ENCODE peak calls at places on chromosome 9, in four cellular contexts. One of them, this sample, is unnamed.

GRCh38 chr9:92974161-92974661 is 26.9 kb downstream of the FGD3 start:
- DNase-seq in NT2/D1: no peak
- DNase-seq in HepG2: peak; percentile 32
- DNase-seq in H1: peak; percentile 33
- DNase-seq in this sample: no peak

GRCh38 chr9:29511680-29512079 is 1938.4 kb upstream of the C9orf72 start:
- DNase-seq in NT2/D1: peak; percentile 44
- DNase-seq in H1: no peak
- DNase-seq in HepG2: no peak
- DNase-seq in this sample: no peak

GRCh38 chr9:126423022-126423708 is 96.5 kb downstream of the MVB12B start:
- DNase-seq in HepG2: no peak
- DNase-seq in NT2/D1: no peak
- DNase-seq in H1: no peak
- DNase-seq in this sample: no peak

GRCh38 chr9:135295556-135296300 is 183.9 kb upstream of the PPP1R26 start:
- DNase-seq in HepG2: no peak
- DNase-seq in H1: no peak
- DNase-seq in NT2/D1: peak; percentile 44
- DNase-seq in this sample: no peak

GRCh38 chr9:137228515-137228967 is 1.2 kb downstream of the RNF224 start:
- DNase-seq in H1: no peak
- DNase-seq in NT2/D1: no peak
- DNase-seq in HepG2: no peak
- DNase-seq in this sample: no peak

GRCh38 chr9:35664531-35665470 is at the start of gene ARHGEF39:
- DNase-seq in H1: peak; percentile 92
- DNase-seq in NT2/D1: peak; percentile 83
- DNase-seq in HepG2: peak; percentile 81
- DNase-seq in this sample: no peak

GRCh38 chr9:89614319-89614892 is 9.6 kb downstream of the GADD45G start:
- DNase-seq in H1: no peak
- DNase-seq in HepG2: no peak
- DNase-seq in NT2/D1: no peak
- DNase-seq in this sample: no peak

GRCh38 chr9:125988479-125989050 is 241.4 kb downstream of the PBX3 start:
- DNase-seq in HepG2: no peak
- DNase-seq in H1: no peak
- DNase-seq in NT2/D1: no peak
- DNase-seq in this sample: no peak

GRCh38 chr9:85425153-85425611 is 316.6 kb downstream of the AGTPBP1 start:
- DNase-seq in HepG2: peak; percentile 27
- DNase-seq in H1: peak; percentile 98
- DNase-seq in NT2/D1: peak; percentile 83
- DNase-seq in this sample: no peak

GRCh38 chr9:98225015-98225442 is 30.4 kb downstream of the TBC1D2 start:
- DNase-seq in H1: no peak
- DNase-seq in NT2/D1: no peak
- DNase-seq in HepG2: no peak
- DNase-seq in this sample: no peak

DNA sequence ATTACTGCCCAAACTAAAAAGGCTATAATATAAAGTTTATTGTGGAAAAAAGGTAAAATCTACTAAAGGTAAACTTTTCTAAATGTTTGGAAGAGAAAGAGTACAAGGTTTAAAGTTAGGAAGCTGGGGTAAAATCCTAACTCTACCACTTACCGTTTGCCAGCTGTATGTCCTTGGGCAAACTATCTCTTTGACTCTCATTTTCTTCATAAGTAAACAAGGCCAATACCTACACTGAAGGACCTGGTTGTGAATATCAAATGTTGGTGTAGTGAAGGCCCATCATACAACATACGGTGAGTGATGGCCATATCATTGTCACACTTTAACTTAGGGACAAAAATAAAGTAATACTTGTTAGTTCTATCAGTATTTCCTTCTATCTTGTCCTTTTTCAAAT is 34.9 kb downstream of the ABHD17B start:
- DNase-seq in NT2/D1: no peak
- DNase-seq in HepG2: peak; percentile 11
- DNase-seq in H1: no peak
- DNase-seq in this sample: no peak
- H3K9me3 ChIP-seq in NT2/D1: peaks cover 22% of the 10 kb centered on the region
- H3K9me3 ChIP-seq in HepG2: peaks cover 11% of the 10 kb centered on the region
- H3K9me3 ChIP-seq in H1: no peaks in the 10 kb centered on the region
- H3K9me3 ChIP-seq in this sample: peaks cover 16% of the 10 kb centered on the region

DNA sequence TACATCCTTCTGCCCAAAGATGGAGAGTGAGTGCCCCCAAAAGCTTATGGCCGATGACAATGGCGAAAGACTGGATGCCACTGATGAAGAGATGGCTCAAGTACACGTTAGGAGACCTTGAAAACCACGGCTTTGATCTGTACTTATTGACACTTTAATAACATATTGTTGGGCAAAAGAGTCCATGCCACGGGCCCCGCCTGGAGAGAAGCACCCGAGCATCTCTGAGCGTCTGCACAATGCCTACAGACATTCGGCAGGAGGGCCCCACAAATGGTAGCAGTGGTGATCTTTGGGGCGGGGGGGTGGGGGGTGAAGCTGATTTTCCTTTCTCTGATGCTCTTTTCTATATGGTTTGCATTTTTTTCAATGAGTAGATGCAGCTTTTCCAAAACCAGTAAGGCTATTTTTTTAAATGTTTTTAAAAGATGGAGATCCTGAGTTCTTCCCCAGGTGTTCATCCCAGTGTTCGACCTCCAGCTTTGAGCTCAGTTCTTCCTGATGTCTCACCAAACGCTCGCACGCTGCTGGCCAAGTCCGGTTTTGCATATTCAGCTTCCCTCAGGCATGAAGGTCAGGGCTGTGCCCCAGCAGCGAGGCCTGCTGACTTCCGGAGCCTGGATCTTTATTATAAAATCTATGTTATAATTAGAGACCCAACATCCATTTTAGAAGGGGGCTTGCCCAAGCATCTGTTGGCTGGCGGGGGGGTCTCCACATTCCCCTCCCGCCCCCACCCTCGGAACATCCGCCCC is 34.3 kb upstream of the BARHL1 start:
- DNase-seq in HepG2: no peak
- DNase-seq in NT2/D1: no peak
- DNase-seq in H1: no peak
- DNase-seq in this sample: no peak
- TF ChIP-seq SUZ12 in HepG2: no peak
- TF ChIP-seq SUZ12 in NT2/D1: no peak
- TF ChIP-seq SUZ12 in H1: no peak
- TF ChIP-seq SUZ12 in this sample: no peak

GRCh38 chr9:96817973-96818372 is 36.3 kb downstream of the ZNF782 start:
- DNase-seq in HepG2: no peak
- DNase-seq in NT2/D1: no peak
- DNase-seq in H1: no peak
- DNase-seq in this sample: no peak
- H3K9me3 ChIP-seq in HepG2: peaks cover 94% of the 10 kb centered on the region
- H3K9me3 ChIP-seq in NT2/D1: peaks cover 100% of the 10 kb centered on the region
- H3K9me3 ChIP-seq in H1: peaks cover 74% of the 10 kb centered on the region
- H3K9me3 ChIP-seq in this sample: peaks cover 47% of the 10 kb centered on the region

GRCh38 chr9:110996436-110997224 is 41.6 kb downstream of the LPAR1 start:
- DNase-seq in H1: no peak
- DNase-seq in NT2/D1: no peak
- DNase-seq in HepG2: no peak
- DNase-seq in this sample: no peak

GRCh38 chr9:111001471-111001870 is 36.8 kb downstream of the LPAR1 start:
- DNase-seq in HepG2: no peak
- DNase-seq in NT2/D1: no peak
- DNase-seq in H1: no peak
- DNase-seq in this sample: no peak

GRCh38 chr9:110997847-110998246 is 40.4 kb downstream of the LPAR1 start:
- DNase-seq in H1: no peak
- DNase-seq in NT2/D1: no peak
- DNase-seq in HepG2: no peak
- DNase-seq in this sample: no peak

GRCh38 chr9:111000202-111000601 is 38.1 kb downstream of the LPAR1 start:
- DNase-seq in NT2/D1: no peak
- DNase-seq in HepG2: no peak
- DNase-seq in H1: no peak
- DNase-seq in this sample: no peak

DNA sequence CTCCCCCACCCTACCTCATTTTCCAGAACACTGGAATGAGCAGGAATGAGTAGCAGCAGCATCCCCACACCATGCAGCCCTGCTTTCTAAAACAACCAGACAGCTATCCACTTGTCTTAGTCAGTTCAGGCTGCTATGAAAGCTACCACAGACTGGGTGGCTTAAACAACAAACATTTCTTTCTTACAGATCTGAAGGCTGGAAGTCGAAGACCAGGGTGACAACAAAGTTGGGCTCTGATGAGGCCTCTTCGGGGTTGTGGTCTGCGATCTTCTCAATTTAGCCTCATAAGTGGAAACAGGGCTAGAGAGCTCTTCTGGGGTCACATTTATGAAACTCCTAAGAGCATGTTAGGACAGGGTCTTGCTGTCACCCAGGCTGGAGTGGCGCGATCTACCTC is 38.9 kb downstream of the LPAR1 start:
- DNase-seq in NT2/D1: no peak
- DNase-seq in HepG2: no peak
- DNase-seq in H1: no peak
- DNase-seq in this sample: no peak
- TF ChIP-seq SUZ12 in NT2/D1: no peak
- TF ChIP-seq SUZ12 in HepG2: no peak
- TF ChIP-seq SUZ12 in H1: no peak
- TF ChIP-seq SUZ12 in this sample: no peak

DNA sequence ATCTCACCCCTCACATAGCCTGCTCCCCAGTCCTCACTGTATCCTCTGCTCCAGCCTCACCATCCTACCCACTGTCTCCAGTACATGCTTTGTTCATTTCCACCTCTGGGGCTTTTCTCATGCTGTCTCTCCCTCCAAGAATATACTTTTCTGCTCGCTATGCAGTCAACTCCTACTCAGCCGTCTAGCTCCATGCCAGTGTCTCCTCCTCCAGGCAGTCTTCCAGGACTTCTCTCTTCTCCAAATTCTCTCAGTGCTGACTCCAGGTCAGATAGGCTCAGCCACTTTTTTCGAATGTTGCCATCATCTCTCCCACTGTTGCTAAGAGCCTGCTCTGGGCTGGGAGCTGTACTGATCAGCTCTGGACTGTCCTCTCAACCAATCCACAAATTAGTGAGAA is 8.0 kb upstream of the DAB2IP start:
- DNase-seq in NT2/D1: no peak
- DNase-seq in HepG2: no peak
- DNase-seq in H1: no peak
- DNase-seq in this sample: no peak
- H3K9me3 ChIP-seq in NT2/D1: no peaks in the 10 kb centered on the region
- H3K9me3 ChIP-seq in HepG2: no peaks in the 10 kb centered on the region
- H3K9me3 ChIP-seq in H1: no peaks in the 10 kb centered on the region
- H3K9me3 ChIP-seq in this sample: no peaks in the 10 kb centered on the region